ENCODE peak calls at places on chromosomes 12 and 14, in eight cellular contexts. U is psoas muscle, J is ovary, Z is cardiac fibroblast, E is right atrium auricular region, M is uterus, S is breast epithelium, T is AG04449. D is an unnamed sample.

GRCh38 chr12:79685068-79685467 is 5.7 kb downstream of the PAWR start:
- DNase-seq in U (no peak), J (no peak), Z (peak; percentile 78), E (no peak), M (no peak), S (no peak), T (no peak), D (no peak)

GRCh38 chr12:1594045-1594294 is 411 bp downstream of the FBXL14 start:
- DNase-seq in U (peak; percentile 75), J (peak; percentile 65), Z (peak; percentile 59), E (no peak), M (no peak), S (no peak), T (no peak), D (peak; percentile 93)

GRCh38 chr12:12070674-12071661 is at the start of gene BCL2L14:
- DNase-seq in U (no peak), J (no peak), Z (no peak), E (no peak), M (no peak), S (no peak), T (no peak), D (no peak)

GRCh38 chr14:74620497-74620921 is 8.5 kb upstream of the LTBP2 start:
- DNase-seq in U (no peak), J (no peak), Z (peak; percentile 97), E (no peak), M (no peak), S (no peak), T (peak; percentile 73), D (no peak)

GRCh38 chr12:117686210-117686609 is 282.6 kb downstream of the KSR2 start:
- DNase-seq in U (no peak), J (no peak), Z (no peak), E (no peak), M (no peak), S (no peak), T (no peak), D (no peak)

GRCh38 chr14:96629558-96630222 is 127.5 kb downstream of the PAPOLA start:
- DNase-seq in U (no peak), J (no peak), Z (no peak), E (peak; percentile 16), M (peak; percentile 2), S (no peak), T (no peak), D (peak; percentile 22)

GRCh38 chr14:81390706-81391105 is 9.4 kb downstream of the STON2 start:
- DNase-seq in U (no peak), J (no peak), Z (no peak), E (no peak), M (no peak), S (no peak), T (no peak), D (no peak)

GRCh38 chr14:35369701-35370191 is 34.8 kb downstream of the NFKBIA start:
- DNase-seq in U (no peak), J (no peak), Z (peak; percentile 50), E (no peak), M (no peak), S (no peak), T (no peak), D (peak; percentile 78)

GRCh38 chr12:105279460-105280056 is 43.6 kb upstream of the APPL2 start:
- DNase-seq in U (no peak), J (no peak), Z (peak; percentile 68), E (no peak), M (no peak), S (no peak), T (no peak), D (no peak)

GRCh38 chr12:81261508-81262207 is 183.8 kb downstream of the ACSS3 start:
- DNase-seq in U (no peak), J (no peak), Z (no peak), E (no peak), M (no peak), S (no peak), T (no peak), D (no peak)
- H3K4me3 ChIP-seq in U (no peak overlapping the region), J (no peak overlapping the region), Z (no peak overlapping the region), E (no peak overlapping the region), M (no peak overlapping the region), S (no peak overlapping the region), T (no peak overlapping the region), D (no peak overlapping the region)

DNA sequence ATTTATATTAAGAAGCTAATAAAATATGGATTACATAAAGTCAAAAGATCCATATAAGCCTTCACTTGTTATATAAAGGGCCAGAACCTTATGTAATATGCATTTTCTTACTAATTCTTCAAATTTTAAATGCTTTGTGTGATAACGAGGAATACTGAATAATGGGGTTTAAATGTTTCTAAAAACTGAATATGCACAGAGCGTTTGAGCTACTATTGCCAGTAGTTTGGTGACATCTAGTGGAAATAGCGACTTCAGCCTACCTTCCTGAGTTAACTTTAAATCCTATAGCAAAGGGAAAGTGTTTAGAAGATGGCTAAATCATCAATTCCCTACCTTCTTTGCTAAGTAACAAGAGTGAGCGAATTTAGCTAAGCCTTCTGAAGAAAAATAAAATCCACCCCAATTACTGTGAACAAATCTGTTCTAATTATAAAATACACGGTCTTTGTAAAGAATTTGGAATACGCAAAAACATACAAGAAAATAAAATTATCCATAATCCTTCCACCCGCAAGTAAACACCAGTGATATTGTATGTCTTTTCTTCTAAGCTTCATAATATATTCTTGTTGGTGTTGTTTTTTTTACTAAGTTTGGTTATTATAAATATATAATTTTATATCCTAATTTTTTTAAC is 115.5 kb upstream of the G2E3 start:
- DNase-seq in U (no peak), J (no peak), Z (peak; percentile 65), E (no peak), M (no peak), S (no peak), T (no peak), D (no peak)
- TF ChIP-seq CTCF in U (peak; percentile 29), J (no peak), Z (peak; percentile 43), E (peak; percentile 17), M (no peak), S (no peak), T (peak; percentile 4), D (peak; percentile 19)

GRCh38 chr12:131380220-131380957 is 330.5 kb upstream of the SFSWAP start:
- DNase-seq in U (no peak), J (no peak), Z (no peak), E (no peak), M (no peak), S (no peak), T (no peak), D (peak; percentile 39)
- H3K4me3 ChIP-seq in U (no peak overlapping the region), J (no peak overlapping the region), Z (no peak overlapping the region), E (no peak overlapping the region), M (no peak overlapping the region), S (no peak overlapping the region), T (no peak overlapping the region), D (no peak overlapping the region)

DNA sequence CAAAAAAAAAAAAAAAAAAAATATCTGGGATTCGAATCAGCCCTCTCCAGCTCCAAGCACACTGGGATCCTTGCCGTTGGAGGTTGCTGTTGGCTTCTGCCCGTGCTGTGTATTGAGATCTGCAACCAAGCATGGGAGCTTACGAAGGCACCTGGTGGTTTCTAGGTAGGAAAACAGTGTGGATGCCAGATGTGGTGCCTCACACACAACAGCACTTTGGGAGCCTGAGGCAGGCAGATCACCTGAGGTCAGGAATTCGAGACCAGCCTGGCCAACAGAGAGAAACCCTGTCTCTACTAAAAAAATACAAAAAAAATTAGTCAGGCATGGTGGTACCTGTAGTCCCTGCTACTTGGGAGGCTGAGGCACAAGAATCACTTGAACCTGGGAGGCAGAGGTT is 47.4 kb downstream of the ATF7 start:
- DNase-seq in U (no peak), J (no peak), Z (no peak), E (no peak), M (no peak), S (no peak), T (no peak), D (no peak)
- TF ChIP-seq CTCF in U (no peak), J (no peak), Z (no peak), E (no peak), M (no peak), S (no peak), T (no peak), D (no peak)

GRCh38 chr12:47441490-47441889 is 264.3 kb downstream of the RPAP3 start:
- DNase-seq in U (no peak), J (no peak), Z (no peak), E (no peak), M (no peak), S (no peak), T (no peak), D (no peak)
- H3K4me3 ChIP-seq in U (no peak overlapping the region), J (no peak overlapping the region), Z (no peak overlapping the region), E (no peak overlapping the region), M (no peak overlapping the region), S (no peak overlapping the region), T (no peak overlapping the region), D (no peak overlapping the region)

GRCh38 chr12:70487440-70487839 is 121.3 kb downstream of the KCNMB4 start:
- DNase-seq in U (no peak), J (no peak), Z (no peak), E (no peak), M (no peak), S (no peak), T (no peak), D (no peak)
- TF ChIP-seq CTCF in U (no peak), J (no peak), Z (no peak), E (no peak), M (no peak), S (no peak), T (no peak), D (no peak)

GRCh38 chr12:51820721-51821422 is 27.6 kb downstream of the FIGNL2 start:
- DNase-seq in U (peak; percentile 64), J (peak; percentile 23), Z (peak; percentile 37), E (no peak), M (peak; percentile 67), S (peak; percentile 36), T (no peak), D (peak; percentile 86)
- H3K4me3 ChIP-seq in U (peak overlapping the region; percentile 56), J (peak overlapping the region; percentile 36), Z (peak overlapping the region; percentile 36), E (peak overlapping the region; percentile 54), M (peak overlapping the region; percentile 29), S (peak overlapping the region; percentile 28), T (peak overlapping the region; percentile 68), D (no peak overlapping the region)

GRCh38 chr14:69582829-69583228 is 8.2 kb upstream of the CCDC177 start:
- DNase-seq in U (no peak), J (no peak), Z (peak; percentile 33), E (no peak), M (no peak), S (no peak), T (no peak), D (no peak)

GRCh38 chr14:69579476-69579875 is 4.8 kb upstream of the CCDC177 start:
- DNase-seq in U (no peak), J (no peak), Z (no peak), E (no peak), M (no peak), S (no peak), T (no peak), D (no peak)

GRCh38 chr14:69581316-69581935 is 6.8 kb upstream of the CCDC177 start:
- DNase-seq in U (no peak), J (no peak), Z (no peak), E (no peak), M (no peak), S (no peak), T (no peak), D (no peak)

GRCh38 chr14:69582207-69582606 is 7.5 kb upstream of the CCDC177 start:
- DNase-seq in U (no peak), J (no peak), Z (peak; percentile 79), E (no peak), M (no peak), S (no peak), T (no peak), D (no peak)

GRCh38 chr14:69580009-69580577 is 5.4 kb upstream of the CCDC177 start:
- DNase-seq in U (no peak), J (peak; percentile 25), Z (peak; percentile 99), E (peak; percentile 66), M (no peak), S (no peak), T (peak; percentile 42), D (no peak)
- TF ChIP-seq CTCF in U (peak; percentile 6), J (no peak), Z (peak; percentile 90), E (no peak), M (no peak), S (no peak), T (peak; percentile 69), D (no peak)

D was measured in kidney.